ENCODE peak calls at places on chromosomes 2 and 18, in seven cellular contexts. U, O, V, M, P, G and C are unnamed samples.

GRCh38 chr2:84906900-84907714 is 1.7 kb downstream of the TMSB10 start:
- DNase-seq in U (peak; percentile 70), O (peak; percentile 57), V (peak; percentile 62), M (no peak), P (no peak), G (peak; percentile 62), C (no peak)

GRCh38 chr2:63058149-63058741 is 7.6 kb downstream of the OTX1 start:
- DNase-seq in U (peak; percentile 47), O (no peak), V (no peak), M (no peak), P (no peak), G (no peak), C (no peak)

GRCh38 chr2:26721267-26722032 is 28.9 kb downstream of the KCNK3 start:
- DNase-seq in U (no peak), O (peak; percentile 70), V (no peak), M (no peak), P (no peak), G (no peak), C (no peak)

GRCh38 chr2:105744909-105745853 is at the start of gene NCK2:
- DNase-seq in U (peak; percentile 87), O (no peak), V (peak; percentile 38), M (no peak), P (no peak), G (peak; percentile 24), C (peak; percentile 28)

GRCh38 chr2:239402666-239403065 is 1.8 kb upstream of the HDAC4 start:
- DNase-seq in U (no peak), O (no peak), V (no peak), M (no peak), P (no peak), G (no peak), C (no peak)

GRCh38 chr2:223069988-223070387 is 18.0 kb downstream of the KCNE4 start:
- DNase-seq in U (no peak), O (no peak), V (no peak), M (no peak), P (no peak), G (no peak), C (no peak)

GRCh38 chr2:127614731-127615130 is 31.2 kb upstream of the GPR17 start:
- DNase-seq in U (peak; percentile 6), O (no peak), V (no peak), M (no peak), P (no peak), G (no peak), C (no peak)

GRCh38 chr2:157672129-157672528 is 43.5 kb upstream of the ACVR1C start:
- DNase-seq in U (no peak), O (peak; percentile 5), V (no peak), M (no peak), P (no peak), G (peak; percentile 26), C (no peak)

GRCh38 chr2:214774108-214774507 is 35.4 kb downstream of the BARD1 start:
- DNase-seq in U (no peak), O (no peak), V (no peak), M (no peak), P (no peak), G (no peak), C (no peak)

GRCh38 chr2:217820904-217821303 is 181.9 kb downstream of the TNS1 start:
- DNase-seq in U (no peak), O (no peak), V (no peak), M (no peak), P (no peak), G (no peak), C (no peak)

GRCh38 chr18:36692331-36692730 is 136.5 kb downstream of the TPGS2 start:
- DNase-seq in U (peak; percentile 37), O (no peak), V (no peak), M (no peak), P (no peak), G (no peak), C (no peak)

GRCh38 chr2:124959582-124959981 is 934.5 kb downstream of the CNTNAP5 start:
- DNase-seq in U (no peak), O (no peak), V (no peak), M (no peak), P (no peak), G (no peak), C (no peak)

GRCh38 chr2:40123746-40124145 is 328.1 kb downstream of the SLC8A1 start:
- DNase-seq in U (no peak), O (no peak), V (no peak), M (no peak), P (no peak), G (no peak), C (no peak)

GRCh38 chr2:179443175-179443574 is 178.5 kb upstream of the SESTD1 start:
- DNase-seq in U (no peak), O (no peak), V (no peak), M (peak; percentile 34), P (no peak), G (no peak), C (no peak)

GRCh38 chr18:62828091-62828640 is 112.8 kb downstream of the PHLPP1 start:
- DNase-seq in U (no peak), O (no peak), V (no peak), M (no peak), P (no peak), G (no peak), C (no peak)

GRCh38 chr18:55265916-55266488 is 306.7 kb upstream of the CCDC68 start:
- DNase-seq in U (no peak), O (no peak), V (no peak), M (no peak), P (peak; percentile 59), G (no peak), C (no peak)

GRCh38 chr2:31079665-31080064 is 58.6 kb downstream of the GALNT14 start:
- DNase-seq in U (peak; percentile 58), O (peak; percentile 16), V (no peak), M (no peak), P (no peak), G (peak; percentile 24), C (no peak)

GRCh38 chr2:14530506-14530905 is 102.0 kb upstream of the LRATD1 start:
- DNase-seq in U (no peak), O (no peak), V (no peak), M (no peak), P (no peak), G (no peak), C (no peak)

GRCh38 chr18:67132919-67133318 is 383.6 kb downstream of the DSEL start:
- DNase-seq in U (no peak), O (no peak), V (no peak), M (no peak), P (no peak), G (no peak), C (no peak)

DNA sequence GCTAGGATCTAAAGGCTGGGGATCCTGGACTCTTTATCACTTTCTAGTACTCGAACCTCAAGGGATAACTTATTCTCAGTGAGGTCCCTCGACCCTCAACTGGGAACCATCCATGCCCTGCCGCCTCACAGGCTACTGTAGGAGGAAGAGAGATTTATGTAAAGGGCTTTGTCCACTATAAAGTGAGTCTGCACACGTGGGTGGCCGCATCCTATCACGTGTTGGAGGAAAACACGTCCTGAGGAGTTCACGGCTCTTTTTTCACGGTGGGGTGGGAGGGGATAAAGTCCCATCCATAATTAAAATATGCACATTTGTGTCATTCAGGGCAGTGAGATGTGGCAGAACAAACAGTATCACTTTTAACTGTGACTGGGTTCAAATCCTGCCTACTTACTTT is 176.6 kb downstream of the KLHL29 start:
- DNase-seq in U (no peak), O (no peak), V (no peak), M (no peak), P (no peak), G (no peak), C (no peak)
- TF ChIP-seq POLR2AphosphoS5 in U (no peak), O (no peak), V (no peak), M (no peak), P (no peak), G (no peak), C (no peak)

DNA sequence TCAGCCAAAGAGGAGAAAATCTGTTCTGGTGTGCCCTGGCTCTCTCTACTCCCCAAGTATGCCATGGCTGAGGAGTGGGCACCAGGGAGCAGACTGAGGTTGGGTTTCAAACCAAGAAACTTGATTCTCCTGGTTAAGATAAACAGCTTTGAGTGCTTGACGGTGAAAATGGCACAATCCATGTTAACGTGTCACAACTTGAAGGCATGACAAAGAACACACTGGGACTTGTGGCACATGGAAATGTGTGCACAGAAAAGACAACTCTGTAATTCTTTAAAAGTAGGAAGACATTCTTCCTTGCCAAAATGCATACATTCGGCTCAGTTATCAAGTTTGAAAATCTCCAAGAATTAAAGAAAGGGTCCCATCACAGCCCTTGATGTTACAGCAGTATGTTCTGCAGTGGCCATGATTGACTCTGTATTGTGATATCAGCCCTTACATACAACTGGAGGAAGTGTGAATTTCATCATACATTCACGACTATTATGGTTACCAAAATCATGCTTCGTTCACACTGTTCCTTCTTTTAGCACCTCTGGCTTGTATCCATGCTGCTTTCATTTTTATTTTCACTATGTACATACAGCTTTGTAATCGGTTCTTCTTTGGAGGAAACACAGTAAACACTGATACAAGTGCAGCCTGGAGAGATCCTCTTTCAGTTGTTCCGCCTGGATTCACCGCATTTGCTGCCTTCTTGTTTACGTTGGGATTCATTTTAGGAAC is 15.6 kb upstream of the ACTG2 start:
- DNase-seq in U (no peak), O (no peak), V (no peak), M (no peak), P (no peak), G (no peak), C (no peak)
- TF ChIP-seq TAF1 in U (no peak), O (no peak), V (no peak), M (no peak), P (no peak), G (no peak), C (no peak)

DNA sequence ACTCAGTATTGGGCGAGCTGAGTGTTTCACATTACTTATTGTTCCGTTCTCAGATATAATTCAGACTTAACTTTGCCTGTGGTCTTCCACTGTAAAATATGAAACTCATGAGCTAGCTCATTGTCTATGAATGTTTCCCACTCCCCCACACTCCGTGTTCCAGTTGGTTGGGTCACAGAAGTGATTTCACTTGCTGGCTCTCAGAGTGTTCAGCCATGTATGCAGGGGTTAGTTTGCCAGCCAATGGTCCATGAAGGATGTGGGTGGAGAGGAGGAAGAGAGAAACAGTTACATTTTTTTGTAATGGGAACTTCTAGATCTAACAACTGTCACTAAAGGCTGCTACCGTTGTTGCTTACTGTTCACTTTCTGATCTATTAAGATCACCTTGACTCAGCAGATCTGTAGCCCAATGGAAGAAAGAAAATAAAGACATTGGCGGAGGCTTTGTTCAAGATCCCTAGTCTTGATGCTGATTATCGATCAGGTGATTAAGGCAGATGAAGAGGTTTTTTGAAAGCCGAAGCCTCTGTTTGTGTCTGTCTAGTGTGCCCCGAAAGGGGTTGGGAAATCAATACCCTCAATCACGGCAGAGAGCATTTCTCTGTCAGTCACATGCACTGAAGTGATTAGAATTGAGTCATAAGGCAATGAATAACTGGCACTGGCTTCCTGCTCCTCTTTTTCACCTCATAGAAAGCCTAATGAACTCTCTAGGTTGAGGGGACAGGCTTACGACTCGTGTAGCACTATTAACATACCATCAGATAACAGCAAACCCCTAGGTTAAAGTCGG is 279.7 kb upstream of the FIGN start:
- DNase-seq in U (no peak), O (no peak), V (no peak), M (no peak), P (peak; percentile 96), G (no peak), C (peak; percentile 1)
- TF ChIP-seq POLR2AphosphoS5 in U (no peak), O (no peak), V (no peak), M (no peak), P (no peak), G (no peak), C (no peak)

DNA sequence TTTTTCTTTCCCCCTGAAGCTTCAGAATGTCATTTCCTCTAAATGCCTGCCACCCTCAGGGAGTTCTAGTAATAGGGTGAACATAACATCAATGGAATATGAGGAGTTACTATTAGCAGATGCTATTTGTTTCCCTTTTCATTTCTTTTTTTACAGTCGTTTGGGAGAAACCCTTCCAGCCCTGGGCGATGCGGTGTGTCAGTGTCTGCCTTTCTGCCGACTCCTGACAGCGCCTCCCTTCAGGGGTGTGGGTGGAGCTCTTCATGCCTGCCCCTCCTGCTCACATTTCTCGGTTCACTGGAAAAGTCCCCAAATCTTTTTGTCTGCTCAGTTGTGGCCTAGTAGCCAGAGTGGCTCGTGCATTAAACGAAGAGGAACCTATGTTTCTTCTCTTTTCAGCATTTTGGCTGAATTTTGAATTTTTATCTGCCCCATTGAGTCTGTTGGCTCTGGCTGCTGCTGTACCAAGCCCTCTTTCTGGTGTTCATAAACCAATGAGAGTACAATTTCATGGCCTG is 72.3 kb downstream of the FMNL2 start:
- DNase-seq in U (peak; percentile 28), O (no peak), V (peak; percentile 28), M (no peak), P (peak; percentile 55), G (peak; percentile 4), C (no peak)
- TF ChIP-seq TAF1 in U (no peak), O (no peak), V (peak; percentile 33), M (peak; percentile 14), P (peak; percentile 67), G (no peak), C (no peak)